ENCODE peak calls at places on chromosome 17, in four cellular contexts. One of them, this sample, is unnamed.

GRCh38 chr17:15954222-15954621 is 9.3 kb downstream of the ADORA2B start:
- DNase-seq in IMR-90: peak; percentile 90
- DNase-seq in endothelial cell of umbilical vein: peak; percentile 89
- DNase-seq in K562: no peak
- DNase-seq in this sample: peak; percentile 98

GRCh38 chr17:27497696-27498095 is 41.4 kb downstream of the KSR1 start:
- DNase-seq in IMR-90: no peak
- DNase-seq in endothelial cell of umbilical vein: no peak
- DNase-seq in K562: no peak
- DNase-seq in this sample: peak; percentile 41

GRCh38 chr17:4082136-4082924 is 60.5 kb downstream of the ZZEF1 start:
- DNase-seq in IMR-90: no peak
- DNase-seq in endothelial cell of umbilical vein: no peak
- DNase-seq in K562: no peak
- DNase-seq in this sample: no peak

GRCh38 chr17:69575346-69575761 is 160.9 kb downstream of the MAP2K6 start:
- DNase-seq in IMR-90: peak; percentile 87
- DNase-seq in endothelial cell of umbilical vein: peak; percentile 82
- DNase-seq in K562: no peak
- DNase-seq in this sample: no peak

GRCh38 chr17:49495842-49496182 is 719 bp downstream of the NGFR start:
- DNase-seq in IMR-90: no peak
- DNase-seq in endothelial cell of umbilical vein: no peak
- DNase-seq in K562: no peak
- DNase-seq in this sample: no peak

GRCh38 chr17:27660436-27660835 is 29.4 kb downstream of the LGALS9 start:
- DNase-seq in IMR-90: no peak
- DNase-seq in endothelial cell of umbilical vein: no peak
- DNase-seq in K562: no peak
- DNase-seq in this sample: no peak

GRCh38 chr17:60720763-60721531 is 43.3 kb downstream of the BCAS3 start:
- DNase-seq in IMR-90: peak; percentile 81
- DNase-seq in endothelial cell of umbilical vein: peak; percentile 68
- DNase-seq in K562: peak; percentile 58
- DNase-seq in this sample: no peak

GRCh38 chr17:73311781-73312641 is at the start of gene CDC42EP4:
- DNase-seq in IMR-90: peak; percentile 91
- DNase-seq in endothelial cell of umbilical vein: peak; percentile 95
- DNase-seq in K562: peak; percentile 92
- DNase-seq in this sample: no peak

GRCh38 chr17:76145231-76146052 is 4.4 kb upstream of the FOXJ1 start:
- DNase-seq in IMR-90: no peak
- DNase-seq in endothelial cell of umbilical vein: peak; percentile 23
- DNase-seq in K562: no peak
- DNase-seq in this sample: no peak

GRCh38 chr17:81002409-81003361 is 11.0 kb downstream of the CHMP6 start:
- DNase-seq in IMR-90: peak; percentile 63
- DNase-seq in endothelial cell of umbilical vein: peak; percentile 64
- DNase-seq in K562: peak; percentile 81
- DNase-seq in this sample: no peak

GRCh38 chr17:48504953-48505352 is 25.9 kb downstream of the HOXB1 start:
- DNase-seq in IMR-90: no peak
- DNase-seq in endothelial cell of umbilical vein: no peak
- DNase-seq in K562: no peak
- DNase-seq in this sample: no peak

GRCh38 chr17:20063665-20064648 is 54.8 kb downstream of the SPECC1 start:
- DNase-seq in IMR-90: peak; percentile 87
- DNase-seq in endothelial cell of umbilical vein: no peak
- DNase-seq in K562: no peak
- DNase-seq in this sample: peak; percentile 55

GRCh38 chr17:68399638-68400403 is 57.5 kb downstream of the WIPI1 start:
- DNase-seq in IMR-90: peak; percentile 57
- DNase-seq in endothelial cell of umbilical vein: peak; percentile 42
- DNase-seq in K562: no peak
- DNase-seq in this sample: no peak

GRCh38 chr17:71055128-71055527 is 885.8 kb downstream of the KCNJ2 start:
- DNase-seq in IMR-90: peak; percentile 75
- DNase-seq in endothelial cell of umbilical vein: no peak
- DNase-seq in K562: no peak
- DNase-seq in this sample: no peak

GRCh38 chr17:80100035-80100323 is 1.4 kb upstream of the GAA start:
- DNase-seq in IMR-90: no peak
- DNase-seq in endothelial cell of umbilical vein: no peak
- DNase-seq in K562: no peak
- DNase-seq in this sample: no peak

GRCh38 chr17:2042355-2042929 is 620 bp downstream of the OVCA2 start:
- DNase-seq in IMR-90: no peak
- DNase-seq in endothelial cell of umbilical vein: no peak
- DNase-seq in K562: peak; percentile 22
- DNase-seq in this sample: no peak

GRCh38 chr17:9427460-9428315 is 147.9 kb downstream of the STX8 start:
- DNase-seq in IMR-90: peak; percentile 41
- DNase-seq in endothelial cell of umbilical vein: no peak
- DNase-seq in K562: no peak
- DNase-seq in this sample: no peak

GRCh38 chr17:43366809-43367587 is 31.8 kb upstream of the ARL4D start:
- DNase-seq in IMR-90: no peak
- DNase-seq in endothelial cell of umbilical vein: no peak
- DNase-seq in K562: no peak
- DNase-seq in this sample: no peak

GRCh38 chr17:83086907-83087787 is 7.7 kb downstream of the METRNL start:
- DNase-seq in IMR-90: no peak
- DNase-seq in endothelial cell of umbilical vein: no peak
- DNase-seq in K562: no peak
- DNase-seq in this sample: no peak

GRCh38 chr17:68020451-68020779 is 15.1 kb upstream of the KPNA2 start:
- DNase-seq in IMR-90: no peak
- DNase-seq in endothelial cell of umbilical vein: peak; percentile 29
- DNase-seq in K562: no peak
- DNase-seq in this sample: no peak

GRCh38 chr17:10314332-10314731 is 58.5 kb downstream of the MYH13 start:
- DNase-seq in IMR-90: no peak
- DNase-seq in endothelial cell of umbilical vein: no peak
- DNase-seq in K562: no peak
- DNase-seq in this sample: no peak

GRCh38 chr17:67293251-67294203 is 48.5 kb upstream of the HELZ start:
- DNase-seq in IMR-90: peak; percentile 29
- DNase-seq in endothelial cell of umbilical vein: peak; percentile 54
- DNase-seq in K562: peak; percentile 70
- DNase-seq in this sample: no peak

GRCh38 chr17:82092995-82093751 is 4.9 kb downstream of the FASN start:
- DNase-seq in IMR-90: no peak
- DNase-seq in endothelial cell of umbilical vein: no peak
- DNase-seq in K562: no peak
- DNase-seq in this sample: no peak

GRCh38 chr17:13735444-13735843 is 133.7 kb upstream of the HS3ST3A1 start:
- DNase-seq in IMR-90: peak; percentile 5
- DNase-seq in endothelial cell of umbilical vein: no peak
- DNase-seq in K562: no peak
- DNase-seq in this sample: no peak

GRCh38 chr17:17527534-17527933 is 31.3 kb upstream of the RASD1 start:
- DNase-seq in IMR-90: no peak
- DNase-seq in endothelial cell of umbilical vein: no peak
- DNase-seq in K562: no peak
- DNase-seq in this sample: no peak

GRCh38 chr17:82458885-82459424 is 414 bp downstream of the NARF start:
- DNase-seq in IMR-90: peak; percentile 19
- DNase-seq in endothelial cell of umbilical vein: peak; percentile 78
- DNase-seq in K562: no peak
- DNase-seq in this sample: no peak

GRCh38 chr17:78831688-78832540 is 8.7 kb downstream of the USP36 start:
- DNase-seq in IMR-90: no peak
- DNase-seq in endothelial cell of umbilical vein: no peak
- DNase-seq in K562: no peak
- DNase-seq in this sample: no peak

GRCh38 chr17:81439926-81440450 is 44.7 kb downstream of the BAHCC1 start:
- DNase-seq in IMR-90: no peak
- DNase-seq in endothelial cell of umbilical vein: no peak
- DNase-seq in K562: no peak
- DNase-seq in this sample: no peak

GRCh38 chr17:29867643-29868181 is 62.3 kb downstream of the SSH2 start:
- DNase-seq in IMR-90: no peak
- DNase-seq in endothelial cell of umbilical vein: peak; percentile 40
- DNase-seq in K562: no peak
- DNase-seq in this sample: no peak

GRCh38 chr17:47188266-47188665 is 829 bp downstream of the CDC27 start:
- DNase-seq in IMR-90: peak; percentile 73
- DNase-seq in endothelial cell of umbilical vein: peak; percentile 71
- DNase-seq in K562: no peak
- DNase-seq in this sample: no peak

GRCh38 chr17:50924800-50925199 is 58.6 kb upstream of the TOB1 start:
- DNase-seq in IMR-90: no peak
- DNase-seq in endothelial cell of umbilical vein: no peak
- DNase-seq in K562: no peak
- DNase-seq in this sample: no peak

GRCh38 chr17:34435182-34435928 is 72.3 kb upstream of the CCL1 start:
- DNase-seq in IMR-90: no peak
- DNase-seq in endothelial cell of umbilical vein: no peak
- DNase-seq in K562: no peak
- DNase-seq in this sample: no peak

GRCh38 chr17:30558313-30559195 is 81.3 kb downstream of the GOSR1 start:
- DNase-seq in IMR-90: no peak
- DNase-seq in endothelial cell of umbilical vein: no peak
- DNase-seq in K562: no peak
- DNase-seq in this sample: no peak

GRCh38 chr17:12081720-12082119 is 61.0 kb downstream of the MAP2K4 start:
- DNase-seq in IMR-90: no peak
- DNase-seq in endothelial cell of umbilical vein: no peak
- DNase-seq in K562: no peak
- DNase-seq in this sample: no peak

GRCh38 chr17:43723697-43724359 is 34.8 kb downstream of the SOST start:
- DNase-seq in IMR-90: peak; percentile 70
- DNase-seq in endothelial cell of umbilical vein: no peak
- DNase-seq in K562: no peak
- DNase-seq in this sample: no peak

GRCh38 chr17:1650731-1651558 is 1.3 kb upstream of the RILP start:
- DNase-seq in IMR-90: no peak
- DNase-seq in endothelial cell of umbilical vein: no peak
- DNase-seq in K562: peak; percentile 15
- DNase-seq in this sample: no peak

GRCh38 chr17:146983-147761 is 9.8 kb downstream of the SCGB1C2 start:
- DNase-seq in IMR-90: no peak
- DNase-seq in endothelial cell of umbilical vein: no peak
- DNase-seq in K562: no peak
- DNase-seq in this sample: no peak

GRCh38 chr17:42779304-42779941 is 987 bp upstream of the WNK4 start:
- DNase-seq in IMR-90: no peak
- DNase-seq in endothelial cell of umbilical vein: no peak
- DNase-seq in K562: no peak
- DNase-seq in this sample: no peak

GRCh38 chr17:62101090-62101489 is 36.0 kb upstream of the MED13 start:
- DNase-seq in IMR-90: no peak
- DNase-seq in endothelial cell of umbilical vein: no peak
- DNase-seq in K562: no peak
- DNase-seq in this sample: no peak
- H3K27ac ChIP-seq in IMR-90: no peak overlapping the region
- H3K27ac ChIP-seq in endothelial cell of umbilical vein: no peak overlapping the region
- H3K27ac ChIP-seq in K562: no peak overlapping the region
- H3K27ac ChIP-seq in this sample: no peak overlapping the region

GRCh38 chr17:41540921-41541625 is 13.0 kb upstream of the KRT19 start:
- DNase-seq in IMR-90: peak; percentile 32
- DNase-seq in endothelial cell of umbilical vein: peak; percentile 37
- DNase-seq in K562: peak; percentile 68
- DNase-seq in this sample: no peak
- H3K9me1 ChIP-seq in IMR-90: peaks cover 11% of the 10 kb centered on the region
- H3K9me1 ChIP-seq in endothelial cell of umbilical vein: no peaks in the 10 kb centered on the region
- H3K9me1 ChIP-seq in K562: no peaks in the 10 kb centered on the region
- H3K9me1 ChIP-seq in this sample: no peaks in the 10 kb centered on the region

GRCh38 chr17:39663688-39664580 is 1.2 kb upstream of the TCAP start:
- DNase-seq in IMR-90: no peak
- DNase-seq in endothelial cell of umbilical vein: no peak
- DNase-seq in K562: peak; percentile 74
- DNase-seq in this sample: no peak

GRCh38 chr17:39663340-39663687 is 1.8 kb upstream of the TCAP start:
- DNase-seq in IMR-90: no peak
- DNase-seq in endothelial cell of umbilical vein: no peak
- DNase-seq in K562: peak; percentile 46
- DNase-seq in this sample: no peak

GRCh38 chr17:39665642-39666221 is 583 bp downstream of the TCAP start:
- DNase-seq in IMR-90: no peak
- DNase-seq in endothelial cell of umbilical vein: no peak
- DNase-seq in K562: no peak
- DNase-seq in this sample: no peak

GRCh38 chr17:39666231-39666600 is 1.1 kb downstream of the TCAP start:
- DNase-seq in IMR-90: no peak
- DNase-seq in endothelial cell of umbilical vein: no peak
- DNase-seq in K562: no peak
- DNase-seq in this sample: no peak

GRCh38 chr17:39664581-39665561 is at the start of gene TCAP:
- DNase-seq in IMR-90: no peak
- DNase-seq in endothelial cell of umbilical vein: no peak
- DNase-seq in K562: no peak
- DNase-seq in this sample: no peak
- H3K27ac ChIP-seq in IMR-90: no peak within 1 kb of the TSS
- H3K27ac ChIP-seq in endothelial cell of umbilical vein: no peak within 1 kb of the TSS
- H3K27ac ChIP-seq in K562: peak within 1 kb of the TSS; percentile 28
- H3K27ac ChIP-seq in this sample: no peak within 1 kb of the TSS

GRCh38 chr17:5582177-5582885 is 2.0 kb downstream of the NLRP1 start:
- DNase-seq in IMR-90: no peak
- DNase-seq in endothelial cell of umbilical vein: no peak
- DNase-seq in K562: no peak
- DNase-seq in this sample: no peak

GRCh38 chr17:5583426-5584382 is 605 bp downstream of the NLRP1 start:
- DNase-seq in IMR-90: peak; percentile 15
- DNase-seq in endothelial cell of umbilical vein: peak; percentile 67
- DNase-seq in K562: peak; percentile 5
- DNase-seq in this sample: no peak

GRCh38 chr17:5580974-5581373 is 3.3 kb downstream of the NLRP1 start:
- DNase-seq in IMR-90: no peak
- DNase-seq in endothelial cell of umbilical vein: no peak
- DNase-seq in K562: no peak
- DNase-seq in this sample: no peak

GRCh38 chr17:5580367-5580766 is 3.9 kb downstream of the NLRP1 start:
- DNase-seq in IMR-90: peak; percentile 35
- DNase-seq in endothelial cell of umbilical vein: no peak
- DNase-seq in K562: no peak
- DNase-seq in this sample: no peak

GRCh38 chr17:5581655-5582054 is 2.7 kb downstream of the NLRP1 start:
- DNase-seq in IMR-90: no peak
- DNase-seq in endothelial cell of umbilical vein: no peak
- DNase-seq in K562: no peak
- DNase-seq in this sample: no peak
- H3K9me1 ChIP-seq in IMR-90: peaks cover 16% of the 10 kb centered on the region
- H3K9me1 ChIP-seq in endothelial cell of umbilical vein: no peaks in the 10 kb centered on the region
- H3K9me1 ChIP-seq in K562: no peaks in the 10 kb centered on the region
- H3K9me1 ChIP-seq in this sample: peaks cover 3% of the 10 kb centered on the region

This sample was measured in keratinocyte.